ENCODE peak calls at places on chromosomes 7 and 10, in ten cellular contexts. One of them, this sample, is unnamed.

GRCh38 chr7:100673942-100674431 is 447 bp downstream of the GNB2 start:
- DNase-seq in breast epithelium: no peak
- DNase-seq in OCI-LY7: peak
- DNase-seq in suprapubic skin: no peak
- DNase-seq in HepG2: no peak
- DNase-seq in brain microvascular endothelial cell: no peak
- DNase-seq in CD8-positive, alpha-beta T cell: peak
- DNase-seq in B cell: peak
- DNase-seq in mammary epithelial cell: peak
- DNase-seq in A549: no peak
- DNase-seq in this sample: peak

GRCh38 chr10:75910032-75910431 is 478.6 kb downstream of the LRMDA start:
- DNase-seq in breast epithelium: no peak
- DNase-seq in OCI-LY7: no peak
- DNase-seq in suprapubic skin: no peak
- DNase-seq in HepG2: peak
- DNase-seq in brain microvascular endothelial cell: peak
- DNase-seq in CD8-positive, alpha-beta T cell: no peak
- DNase-seq in B cell: no peak
- DNase-seq in mammary epithelial cell: no peak
- DNase-seq in A549: no peak
- DNase-seq in this sample: no peak

GRCh38 chr10:132107211-132107946 is 41.6 kb downstream of the JAKMIP3 start:
- DNase-seq in breast epithelium: no peak
- DNase-seq in OCI-LY7: no peak
- DNase-seq in suprapubic skin: no peak
- DNase-seq in HepG2: no peak
- DNase-seq in brain microvascular endothelial cell: no peak
- DNase-seq in CD8-positive, alpha-beta T cell: no peak
- DNase-seq in B cell: no peak
- DNase-seq in mammary epithelial cell: no peak
- DNase-seq in A549: no peak
- DNase-seq in this sample: no peak

GRCh38 chr7:28355553-28356319 is 56.6 kb upstream of the CREB5 start:
- DNase-seq in breast epithelium: no peak
- DNase-seq in OCI-LY7: no peak
- DNase-seq in suprapubic skin: no peak
- DNase-seq in HepG2: no peak
- DNase-seq in brain microvascular endothelial cell: no peak
- DNase-seq in CD8-positive, alpha-beta T cell: no peak
- DNase-seq in B cell: no peak
- DNase-seq in mammary epithelial cell: no peak
- DNase-seq in A549: no peak
- DNase-seq in this sample: no peak

GRCh38 chr7:68694656-68695055 is 903.6 kb upstream of the AUTS2 start:
- DNase-seq in breast epithelium: no peak
- DNase-seq in OCI-LY7: no peak
- DNase-seq in suprapubic skin: no peak
- DNase-seq in HepG2: no peak
- DNase-seq in brain microvascular endothelial cell: no peak
- DNase-seq in CD8-positive, alpha-beta T cell: no peak
- DNase-seq in B cell: no peak
- DNase-seq in mammary epithelial cell: no peak
- DNase-seq in A549: no peak
- DNase-seq in this sample: no peak

GRCh38 chr10:72784551-72785421 is 92.8 kb downstream of the MCU start:
- DNase-seq in breast epithelium: no peak
- DNase-seq in OCI-LY7: no peak
- DNase-seq in suprapubic skin: no peak
- DNase-seq in HepG2: no peak
- DNase-seq in brain microvascular endothelial cell: peak
- DNase-seq in CD8-positive, alpha-beta T cell: no peak
- DNase-seq in B cell: no peak
- DNase-seq in mammary epithelial cell: peak
- DNase-seq in A549: no peak
- DNase-seq in this sample: no peak

GRCh38 chr10:85510682-85511081 is 855.9 kb downstream of the GRID1 start:
- DNase-seq in breast epithelium: no peak
- DNase-seq in OCI-LY7: no peak
- DNase-seq in suprapubic skin: no peak
- DNase-seq in HepG2: no peak
- DNase-seq in brain microvascular endothelial cell: no peak
- DNase-seq in CD8-positive, alpha-beta T cell: no peak
- DNase-seq in B cell: no peak
- DNase-seq in mammary epithelial cell: no peak
- DNase-seq in A549: no peak
- DNase-seq in this sample: no peak

GRCh38 chr7:20359397-20359963 is 28.8 kb downstream of the ITGB8 start:
- DNase-seq in breast epithelium: no peak
- DNase-seq in OCI-LY7: no peak
- DNase-seq in suprapubic skin: no peak
- DNase-seq in HepG2: no peak
- DNase-seq in brain microvascular endothelial cell: no peak
- DNase-seq in CD8-positive, alpha-beta T cell: no peak
- DNase-seq in B cell: no peak
- DNase-seq in mammary epithelial cell: peak
- DNase-seq in A549: no peak
- DNase-seq in this sample: no peak

GRCh38 chr10:12195281-12195602 is 449 bp downstream of the NUDT5 start:
- DNase-seq in breast epithelium: no peak
- DNase-seq in OCI-LY7: peak
- DNase-seq in suprapubic skin: no peak
- DNase-seq in HepG2: no peak
- DNase-seq in brain microvascular endothelial cell: no peak
- DNase-seq in CD8-positive, alpha-beta T cell: no peak
- DNase-seq in B cell: peak
- DNase-seq in mammary epithelial cell: no peak
- DNase-seq in A549: no peak
- DNase-seq in this sample: no peak

GRCh38 chr10:128578766-128579165 is 452.5 kb upstream of the MKI67 start:
- DNase-seq in breast epithelium: no peak
- DNase-seq in OCI-LY7: no peak
- DNase-seq in suprapubic skin: no peak
- DNase-seq in HepG2: no peak
- DNase-seq in brain microvascular endothelial cell: no peak
- DNase-seq in CD8-positive, alpha-beta T cell: no peak
- DNase-seq in B cell: no peak
- DNase-seq in mammary epithelial cell: no peak
- DNase-seq in A549: no peak
- DNase-seq in this sample: no peak

GRCh38 chr7:67364441-67365017 is 367.9 kb downstream of the TYW1 start:
- DNase-seq in breast epithelium: no peak
- DNase-seq in OCI-LY7: no peak
- DNase-seq in suprapubic skin: no peak
- DNase-seq in HepG2: no peak
- DNase-seq in brain microvascular endothelial cell: no peak
- DNase-seq in CD8-positive, alpha-beta T cell: no peak
- DNase-seq in B cell: no peak
- DNase-seq in mammary epithelial cell: no peak
- DNase-seq in A549: no peak
- DNase-seq in this sample: no peak
- TF ChIP-seq CTCF in breast epithelium: no peak
- TF ChIP-seq CTCF in OCI-LY7: no peak
- TF ChIP-seq CTCF in suprapubic skin: no peak
- TF ChIP-seq CTCF in HepG2: no peak
- TF ChIP-seq CTCF in brain microvascular endothelial cell: no peak
- TF ChIP-seq CTCF in CD8-positive, alpha-beta T cell: no peak
- TF ChIP-seq CTCF in B cell: no peak
- TF ChIP-seq CTCF in mammary epithelial cell: no peak
- TF ChIP-seq CTCF in A549: no peak
- TF ChIP-seq CTCF in this sample: no peak

DNA sequence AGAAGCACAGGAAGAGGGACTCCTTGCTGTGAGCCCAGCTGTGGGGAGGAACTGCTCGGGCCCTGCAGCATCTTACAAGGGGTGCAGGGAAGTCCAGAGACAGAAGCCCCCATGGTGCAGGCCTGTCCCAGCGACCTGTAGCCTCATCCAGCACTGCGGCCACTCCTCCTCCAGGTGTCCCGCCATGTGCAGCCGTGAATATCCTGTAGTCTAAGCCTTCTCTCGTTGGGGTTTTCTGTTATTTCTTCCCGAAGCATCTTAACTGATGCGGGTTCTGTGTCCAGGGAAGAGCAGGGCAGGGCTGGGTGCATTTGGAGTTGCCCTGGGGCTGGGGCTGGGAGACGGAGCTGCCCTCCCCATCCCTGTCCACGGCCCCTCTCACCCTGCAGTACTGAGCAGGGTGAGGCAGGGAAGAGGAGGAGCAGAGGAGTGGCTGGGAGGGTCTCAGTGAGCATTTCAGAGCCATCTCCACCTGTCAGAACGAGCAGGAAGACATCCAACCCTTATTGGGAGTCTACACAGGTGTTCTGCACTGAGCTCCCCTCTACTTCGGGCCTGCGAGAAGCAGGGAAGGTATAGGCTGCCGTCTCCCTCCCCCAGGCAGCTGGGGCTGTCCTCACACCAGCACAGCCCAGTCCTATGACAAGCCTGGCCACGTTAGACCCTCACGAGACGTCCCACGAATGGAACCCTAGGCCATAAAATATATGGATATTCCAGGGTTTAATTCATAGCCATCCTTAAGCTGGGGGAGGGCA is 494.5 kb downstream of the DNAJB6 start:
- DNase-seq in breast epithelium: no peak
- DNase-seq in OCI-LY7: no peak
- DNase-seq in suprapubic skin: no peak
- DNase-seq in HepG2: no peak
- DNase-seq in brain microvascular endothelial cell: no peak
- DNase-seq in CD8-positive, alpha-beta T cell: no peak
- DNase-seq in B cell: no peak
- DNase-seq in mammary epithelial cell: no peak
- DNase-seq in A549: no peak
- DNase-seq in this sample: peak
- TF ChIP-seq CTCF in breast epithelium: no peak
- TF ChIP-seq CTCF in OCI-LY7: no peak
- TF ChIP-seq CTCF in suprapubic skin: no peak
- TF ChIP-seq CTCF in HepG2: no peak
- TF ChIP-seq CTCF in brain microvascular endothelial cell: no peak
- TF ChIP-seq CTCF in CD8-positive, alpha-beta T cell: no peak
- TF ChIP-seq CTCF in B cell: no peak
- TF ChIP-seq CTCF in mammary epithelial cell: no peak
- TF ChIP-seq CTCF in A549: no peak
- TF ChIP-seq CTCF in this sample: no peak

GRCh38 chr10:21677551-21677950 is 143.5 kb downstream of the MLLT10 start:
- DNase-seq in breast epithelium: no peak
- DNase-seq in OCI-LY7: no peak
- DNase-seq in suprapubic skin: no peak
- DNase-seq in HepG2: no peak
- DNase-seq in brain microvascular endothelial cell: no peak
- DNase-seq in CD8-positive, alpha-beta T cell: no peak
- DNase-seq in B cell: no peak
- DNase-seq in mammary epithelial cell: no peak
- DNase-seq in A549: no peak
- DNase-seq in this sample: no peak

GRCh38 chr10:21681156-21681555 is 147.1 kb downstream of the MLLT10 start:
- DNase-seq in breast epithelium: no peak
- DNase-seq in OCI-LY7: no peak
- DNase-seq in suprapubic skin: no peak
- DNase-seq in HepG2: no peak
- DNase-seq in brain microvascular endothelial cell: no peak
- DNase-seq in CD8-positive, alpha-beta T cell: no peak
- DNase-seq in B cell: no peak
- DNase-seq in mammary epithelial cell: peak
- DNase-seq in A549: no peak
- DNase-seq in this sample: no peak

GRCh38 chr10:21673668-21674067 is 139.6 kb downstream of the MLLT10 start:
- DNase-seq in breast epithelium: no peak
- DNase-seq in OCI-LY7: no peak
- DNase-seq in suprapubic skin: no peak
- DNase-seq in HepG2: no peak
- DNase-seq in brain microvascular endothelial cell: no peak
- DNase-seq in CD8-positive, alpha-beta T cell: no peak
- DNase-seq in B cell: no peak
- DNase-seq in mammary epithelial cell: no peak
- DNase-seq in A549: no peak
- DNase-seq in this sample: no peak

GRCh38 chr10:21670391-21670790 is 136.4 kb downstream of the MLLT10 start:
- DNase-seq in breast epithelium: no peak
- DNase-seq in OCI-LY7: peak
- DNase-seq in suprapubic skin: no peak
- DNase-seq in HepG2: no peak
- DNase-seq in brain microvascular endothelial cell: no peak
- DNase-seq in CD8-positive, alpha-beta T cell: no peak
- DNase-seq in B cell: no peak
- DNase-seq in mammary epithelial cell: no peak
- DNase-seq in A549: no peak
- DNase-seq in this sample: no peak

GRCh38 chr10:21675157-21675796 is 141.2 kb downstream of the MLLT10 start:
- DNase-seq in breast epithelium: no peak
- DNase-seq in OCI-LY7: peak
- DNase-seq in suprapubic skin: no peak
- DNase-seq in HepG2: peak
- DNase-seq in brain microvascular endothelial cell: peak
- DNase-seq in CD8-positive, alpha-beta T cell: no peak
- DNase-seq in B cell: no peak
- DNase-seq in mammary epithelial cell: peak
- DNase-seq in A549: peak
- DNase-seq in this sample: no peak
- TF ChIP-seq CTCF in breast epithelium: peak
- TF ChIP-seq CTCF in OCI-LY7: peak
- TF ChIP-seq CTCF in suprapubic skin: no peak
- TF ChIP-seq CTCF in HepG2: peak
- TF ChIP-seq CTCF in brain microvascular endothelial cell: peak
- TF ChIP-seq CTCF in CD8-positive, alpha-beta T cell: peak
- TF ChIP-seq CTCF in B cell: peak
- TF ChIP-seq CTCF in mammary epithelial cell: peak
- TF ChIP-seq CTCF in A549: peak
- TF ChIP-seq CTCF in this sample: peak

GRCh38 chr10:93468532-93469213 is 13.5 kb downstream of the MYOF start:
- DNase-seq in breast epithelium: no peak
- DNase-seq in OCI-LY7: no peak
- DNase-seq in suprapubic skin: no peak
- DNase-seq in HepG2: peak
- DNase-seq in brain microvascular endothelial cell: peak
- DNase-seq in CD8-positive, alpha-beta T cell: no peak
- DNase-seq in B cell: no peak
- DNase-seq in mammary epithelial cell: peak
- DNase-seq in A549: peak
- DNase-seq in this sample: no peak
- TF ChIP-seq CTCF in breast epithelium: no peak
- TF ChIP-seq CTCF in OCI-LY7: no peak
- TF ChIP-seq CTCF in suprapubic skin: no peak
- TF ChIP-seq CTCF in HepG2: no peak
- TF ChIP-seq CTCF in brain microvascular endothelial cell: peak
- TF ChIP-seq CTCF in CD8-positive, alpha-beta T cell: no peak
- TF ChIP-seq CTCF in B cell: no peak
- TF ChIP-seq CTCF in mammary epithelial cell: peak
- TF ChIP-seq CTCF in A549: no peak
- TF ChIP-seq CTCF in this sample: no peak

DNA sequence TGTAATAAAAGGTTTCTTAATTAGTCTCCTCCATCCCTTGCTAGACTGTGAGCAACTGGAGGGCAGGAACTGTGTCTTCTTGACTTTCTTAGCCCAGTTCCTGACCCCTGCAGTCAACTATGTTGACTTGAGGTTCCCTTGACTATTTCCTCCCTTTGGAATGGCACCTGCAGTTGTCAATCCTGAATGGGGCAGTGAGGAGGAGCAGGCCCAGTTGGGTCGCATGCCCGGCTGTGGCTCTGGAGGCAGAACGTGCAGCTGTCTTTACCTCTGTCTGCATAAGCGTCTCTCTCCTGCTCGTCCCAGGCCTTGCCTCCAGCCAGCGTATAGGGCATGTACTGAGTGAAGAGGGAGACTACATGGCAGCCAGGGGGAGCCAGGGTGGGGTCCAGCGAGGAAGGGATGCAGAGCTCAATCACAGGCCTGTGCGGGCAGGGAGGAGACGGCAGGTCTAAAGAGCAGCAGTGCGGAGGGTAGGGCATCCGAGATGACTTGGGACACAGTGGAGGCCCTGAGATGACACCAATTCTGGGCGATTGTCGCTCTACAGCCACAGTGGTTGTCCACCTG is 26.8 kb downstream of the PYROXD2 start:
- DNase-seq in breast epithelium: no peak
- DNase-seq in OCI-LY7: no peak
- DNase-seq in suprapubic skin: no peak
- DNase-seq in HepG2: no peak
- DNase-seq in brain microvascular endothelial cell: no peak
- DNase-seq in CD8-positive, alpha-beta T cell: no peak
- DNase-seq in B cell: no peak
- DNase-seq in mammary epithelial cell: no peak
- DNase-seq in A549: no peak
- DNase-seq in this sample: no peak
- TF ChIP-seq CTCF in breast epithelium: no peak
- TF ChIP-seq CTCF in OCI-LY7: no peak
- TF ChIP-seq CTCF in suprapubic skin: no peak
- TF ChIP-seq CTCF in HepG2: peak
- TF ChIP-seq CTCF in brain microvascular endothelial cell: peak
- TF ChIP-seq CTCF in CD8-positive, alpha-beta T cell: no peak
- TF ChIP-seq CTCF in B cell: no peak
- TF ChIP-seq CTCF in mammary epithelial cell: no peak
- TF ChIP-seq CTCF in A549: no peak
- TF ChIP-seq CTCF in this sample: no peak

This sample was measured in upper lobe of right lung.